ENCODE peak calls at places on chromosome 3, in seven cellular contexts. E is psoas muscle, U is HCT116, R is hepatocyte, A is heart left ventricle, I is vagina, X is astrocyte. T is an unnamed sample.
A peak's percentile ranks its signal among the peaks of the same experiment; 100 is the strongest.

GRCh38 chr3:46730819-46731218 is 13.2 kb upstream of the PRSS50 start:
- DNase-seq in E (no peak), U (no peak), R (no peak), A (no peak), I (no peak), X (no peak), T (no peak)

GRCh38 chr3:149845570-149846244 is 32.7 kb downstream of the RNF13 start:
- DNase-seq in E (no peak), U (no peak), R (no peak), A (no peak), I (no peak), X (no peak), T (no peak)

GRCh38 chr3:18841422-18842343 is 306.6 kb upstream of the KCNH8 start:
- DNase-seq in E (no peak), U (no peak), R (no peak), A (no peak), I (no peak), X (peak; percentile 25), T (no peak)

GRCh38 chr3:55511895-55512585 is 24.9 kb upstream of the WNT5A start:
- DNase-seq in E (no peak), U (no peak), R (no peak), A (no peak), I (no peak), X (peak; percentile 87), T (no peak)

GRCh38 chr3:21750291-21750690 is 719 bp downstream of the ZNF385D start:
- DNase-seq in E (no peak), U (no peak), R (no peak), A (no peak), I (no peak), X (peak; percentile 66), T (no peak)

GRCh38 chr3:122886951-122887350 is 92.1 kb downstream of the SLC49A4 start:
- DNase-seq in E (no peak), U (no peak), R (no peak), A (no peak), I (no peak), X (no peak), T (no peak)

GRCh38 chr3:166453472-166453871 is 616.2 kb upstream of the BCHE start:
- DNase-seq in E (no peak), U (no peak), R (no peak), A (no peak), I (no peak), X (no peak), T (no peak)

GRCh38 chr3:13276438-13277129 is 143.5 kb downstream of the NUP210 start:
- DNase-seq in E (peak; percentile 75), U (no peak), R (no peak), A (peak; percentile 73), I (no peak), X (no peak), T (no peak)

GRCh38 chr3:146536681-146537080 is 7.7 kb downstream of the PLSCR1 start:
- DNase-seq in E (no peak), U (no peak), R (no peak), A (no peak), I (no peak), X (peak; percentile 80), T (no peak)

GRCh38 chr3:23686535-23686934 is 119.2 kb upstream of the UBE2E1 start:
- DNase-seq in E (no peak), U (no peak), R (no peak), A (no peak), I (no peak), X (no peak), T (no peak)

GRCh38 chr3:32961189-32961715 is 9.8 kb downstream of the CCR4 start:
- DNase-seq in E (no peak), U (no peak), R (no peak), A (no peak), I (no peak), X (no peak), T (no peak)

GRCh38 chr3:37886395-37886794 is 24.7 kb downstream of the CTDSPL start:
- DNase-seq in E (no peak), U (no peak), R (no peak), A (no peak), I (no peak), X (no peak), T (no peak)

GRCh38 chr3:35789039-35789438 is 149.7 kb downstream of the ARPP21 start:
- DNase-seq in E (peak; percentile 50), U (no peak), R (no peak), A (no peak), I (no peak), X (no peak), T (no peak)

GRCh38 chr3:8872291-8872690 is 91.0 kb downstream of the RAD18 start:
- DNase-seq in E (no peak), U (no peak), R (no peak), A (no peak), I (no peak), X (no peak), T (no peak)

GRCh38 chr3:129433565-129433964 is 5.1 kb upstream of the EFCAB12 start:
- DNase-seq in E (no peak), U (no peak), R (no peak), A (no peak), I (no peak), X (no peak), T (no peak)

GRCh38 chr3:71066356-71066755 is 517.2 kb downstream of the FOXP1 start:
- DNase-seq in E (no peak), U (no peak), R (no peak), A (no peak), I (no peak), X (no peak), T (no peak)

GRCh38 chr3:55687526-55687925 is 200.4 kb upstream of the WNT5A start:
- DNase-seq in E (no peak), U (no peak), R (no peak), A (no peak), I (no peak), X (no peak), T (no peak)

GRCh38 chr3:189167027-189167766 is 4.6 kb upstream of the TPRG1 start:
- DNase-seq in E (no peak), U (peak; percentile 70), R (peak; percentile 68), A (no peak), I (no peak), X (no peak), T (no peak)

GRCh38 chr3:155960060-155960459 is 89.6 kb downstream of the GMPS start:
- DNase-seq in E (no peak), U (no peak), R (peak; percentile 30), A (no peak), I (no peak), X (no peak), T (no peak)

GRCh38 chr3:66211779-66212178 is 9.0 kb upstream of the SLC25A26 start:
- DNase-seq in E (no peak), U (no peak), R (no peak), A (no peak), I (no peak), X (no peak), T (no peak)

GRCh38 chr3:126279853-126280252 is 77.4 kb downstream of the KLF15 start:
- DNase-seq in E (no peak), U (no peak), R (no peak), A (no peak), I (no peak), X (no peak), T (no peak)

GRCh38 chr3:14451844-14452533 is 49.6 kb downstream of the SLC6A6 start:
- DNase-seq in E (peak; percentile 91), U (no peak), R (peak; percentile 82), A (peak; percentile 68), I (no peak), X (peak; percentile 84), T (peak; percentile 45)

GRCh38 chr3:106001923-106002322 is 133.1 kb upstream of the CBLB start:
- DNase-seq in E (no peak), U (no peak), R (no peak), A (no peak), I (no peak), X (no peak), T (no peak)

GRCh38 chr3:43707998-43708397 is 17.3 kb downstream of the ABHD5 start:
- DNase-seq in E (no peak), U (peak; percentile 85), R (no peak), A (no peak), I (no peak), X (peak; percentile 97), T (peak; percentile 4)

DNA sequence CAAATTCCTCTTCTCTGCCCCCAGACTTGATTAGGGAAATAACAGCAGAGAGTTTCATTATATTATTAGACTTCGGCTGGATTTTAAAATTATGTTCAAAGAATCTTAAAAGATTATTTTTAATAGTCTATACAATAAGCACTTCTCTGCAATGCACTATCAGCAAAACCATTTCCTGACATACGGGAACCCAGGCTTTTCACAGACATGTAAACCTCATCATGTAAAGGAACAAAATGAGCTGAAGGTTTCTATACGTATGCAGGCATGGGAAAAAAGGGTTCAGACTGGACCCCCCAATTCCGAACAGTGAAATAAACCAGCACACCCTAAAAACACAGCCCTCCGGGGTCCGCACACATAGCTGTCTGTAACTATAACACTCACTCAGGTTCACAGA is 77.5 kb upstream of the LMOD3 start:
- DNase-seq in E (no peak), U (no peak), R (no peak), A (no peak), I (no peak), X (no peak), T (no peak)
- TF ChIP-seq CTCF in E (no peak), U (no peak), R (no peak), A (no peak), I (no peak), X (no peak), T (no peak)

DNA sequence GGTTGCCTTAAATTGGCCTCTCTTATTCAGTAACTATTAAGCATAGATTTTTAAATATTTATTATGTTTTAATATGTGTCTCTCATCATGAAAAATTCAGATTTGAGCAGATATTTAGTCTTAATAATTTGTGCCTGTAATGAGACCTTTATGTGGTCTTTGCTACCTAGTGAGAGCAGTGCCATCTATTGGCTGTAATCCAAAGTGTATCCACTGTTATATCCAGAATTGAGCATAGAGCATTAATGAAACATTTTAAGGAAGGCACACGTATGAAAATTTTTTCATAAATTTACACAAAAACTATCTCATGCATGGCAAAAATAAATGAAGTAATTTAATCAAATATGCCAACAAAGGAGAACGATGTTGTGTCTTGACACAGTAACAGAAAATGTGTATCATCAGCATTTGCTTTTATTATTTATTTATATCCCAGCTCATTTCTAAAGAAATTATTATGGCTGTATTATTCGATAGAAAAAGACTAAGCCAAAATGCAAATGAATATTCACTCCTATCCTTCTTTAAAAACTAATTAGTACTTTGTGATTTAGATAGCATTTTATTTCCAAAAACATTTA is 203.5 kb downstream of the RSRC1 start:
- DNase-seq in E (no peak), U (peak; percentile 39), R (peak; percentile 43), A (no peak), I (no peak), X (peak; percentile 6), T (peak; percentile 64)
- TF ChIP-seq CTCF in E (no peak), U (peak; percentile 55), R (peak; percentile 61), A (peak; percentile 10), I (no peak), X (peak; percentile 35), T (peak; percentile 71)

GRCh38 chr3:89314454-89314853 is 207.0 kb downstream of the EPHA3 start:
- DNase-seq in E (no peak), U (no peak), R (peak; percentile 58), A (no peak), I (no peak), X (peak; percentile 42), T (peak; percentile 87)
- TF ChIP-seq CTCF in E (no peak), U (no peak), R (peak; percentile 53), A (no peak), I (no peak), X (peak; percentile 40), T (peak; percentile 68)

GRCh38 chr3:82011336-82011735 is 249.9 kb upstream of the GBE1 start:
- DNase-seq in E (no peak), U (no peak), R (no peak), A (no peak), I (no peak), X (no peak), T (no peak)

GRCh38 chr3:82015241-82015640 is 253.8 kb upstream of the GBE1 start:
- DNase-seq in E (no peak), U (no peak), R (no peak), A (no peak), I (no peak), X (peak; percentile 15), T (no peak)

GRCh38 chr3:82012775-82013174 is 251.3 kb upstream of the GBE1 start:
- DNase-seq in E (no peak), U (no peak), R (no peak), A (no peak), I (no peak), X (no peak), T (no peak)
- TF ChIP-seq CTCF in E (no peak), U (no peak), R (no peak), A (no peak), I (no peak), X (peak; percentile 19), T (peak; percentile 34)